ENCODE peak calls at places on chromosomes 16 and 17, in four cellular contexts. U is A549, Q is GM12878, B is K562. F is an unnamed sample.
A peak's percentile ranks its signal among the peaks of the same experiment; 100 is the strongest.

GRCh38 chr17:27985736-27986394 is 56.6 kb upstream of the NLK start:
- DNase-seq in B (peak; percentile 48), Q (no peak), U (no peak), F (no peak)

GRCh38 chr16:68286153-68287074 is 22.1 kb downstream of the SLC7A6 start:
- DNase-seq in Q (no peak), B (no peak), U (no peak), F (no peak)

GRCh38 chr17:16936536-16937310 is 35.2 kb downstream of the TNFRSF13B start:
- DNase-seq in B (no peak), U (no peak), Q (no peak), F (no peak)

GRCh38 chr17:83035722-83036121 is 43.7 kb upstream of the METRNL start:
- DNase-seq in Q (no peak), B (no peak), U (no peak), F (no peak)

GRCh38 chr17:75785016-75785769 is 587 bp downstream of the UNK start:
- DNase-seq in Q (peak; percentile 67), B (peak; percentile 97), U (no peak), F (peak; percentile 83)

GRCh38 chr17:79808763-79809529 is 12.1 kb upstream of the CBX8 start:
- DNase-seq in U (peak; percentile 87), Q (no peak), B (peak; percentile 64), F (no peak)

GRCh38 chr17:48262982-48263586 is 155.5 kb downstream of the SNX11 start:
- DNase-seq in U (peak; percentile 56), Q (no peak), B (peak; percentile 32), F (no peak)

GRCh38 chr17:59165933-59166342 is 10.4 kb downstream of the PRR11 start:
- DNase-seq in Q (peak; percentile 57), U (peak; percentile 62), B (peak; percentile 60), F (peak; percentile 63)

GRCh38 chr17:73494955-73495349 is 149.3 kb downstream of the SDK2 start:
- DNase-seq in Q (no peak), B (no peak), U (no peak), F (no peak)

GRCh38 chr17:78865682-78866390 is 25.2 kb upstream of the USP36 start:
- DNase-seq in Q (no peak), B (peak; percentile 79), U (peak; percentile 83), F (peak; percentile 84)

GRCh38 chr17:56896968-56897359 is 16.9 kb downstream of the TRIM25 start:
- DNase-seq in U (no peak), B (no peak), Q (no peak), F (no peak)

GRCh38 chr17:27762527-27763305 is 37.6 kb downstream of the NOS2 start:
- DNase-seq in U (peak; percentile 48), B (peak; percentile 62), Q (no peak), F (no peak)

GRCh38 chr16:77789085-77789611 is 784 bp downstream of the VAT1L start:
- DNase-seq in B (no peak), Q (no peak), U (no peak), F (no peak)

GRCh38 chr17:55813944-55814343 is 63.1 kb downstream of the PCTP start:
- DNase-seq in Q (no peak), B (no peak), U (no peak), F (no peak)

DNA sequence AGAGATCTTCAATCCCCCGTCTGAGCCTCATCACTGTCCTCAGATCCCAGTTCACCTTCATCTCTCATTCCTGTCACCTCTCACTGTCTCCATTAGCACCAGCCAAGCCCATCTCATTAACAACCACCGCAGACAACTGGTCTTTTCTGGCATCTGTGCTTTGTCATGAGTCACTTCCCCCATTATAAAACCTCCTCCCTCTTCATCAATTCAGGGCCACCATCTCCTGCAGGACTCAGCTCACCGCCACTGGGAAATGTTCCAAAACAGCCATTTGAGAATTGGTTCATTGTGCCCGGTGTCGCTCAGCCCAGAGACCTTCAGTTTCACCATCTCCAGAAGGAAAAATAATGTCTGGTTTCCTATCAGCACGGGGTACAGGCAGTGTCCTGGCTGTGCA is 56.9 kb upstream of the TEKT3 start:
- DNase-seq in B (no peak), Q (no peak), U (no peak), F (no peak)
- TF ChIP-seq BHLHE40 in B (no peak), Q (no peak), U (no peak), F (no peak)

GRCh38 chr16:589658-590159 is at the start of gene RAB40C:
- DNase-seq in U (peak; percentile 99), B (peak; percentile 99), Q (peak; percentile 82), F (peak; percentile 95)
- TF ChIP-seq BHLHE40 in U (no peak), B (peak; percentile 60), Q (peak; percentile 31), F (no peak)

GRCh38 chr17:29707212-29707571 is 84.5 kb upstream of the CORO6 start:
- DNase-seq in B (no peak), Q (no peak), U (peak; percentile 28), F (no peak)
- TF ChIP-seq BHLHE40 in B (no peak), Q (no peak), U (no peak), F (no peak)

DNA sequence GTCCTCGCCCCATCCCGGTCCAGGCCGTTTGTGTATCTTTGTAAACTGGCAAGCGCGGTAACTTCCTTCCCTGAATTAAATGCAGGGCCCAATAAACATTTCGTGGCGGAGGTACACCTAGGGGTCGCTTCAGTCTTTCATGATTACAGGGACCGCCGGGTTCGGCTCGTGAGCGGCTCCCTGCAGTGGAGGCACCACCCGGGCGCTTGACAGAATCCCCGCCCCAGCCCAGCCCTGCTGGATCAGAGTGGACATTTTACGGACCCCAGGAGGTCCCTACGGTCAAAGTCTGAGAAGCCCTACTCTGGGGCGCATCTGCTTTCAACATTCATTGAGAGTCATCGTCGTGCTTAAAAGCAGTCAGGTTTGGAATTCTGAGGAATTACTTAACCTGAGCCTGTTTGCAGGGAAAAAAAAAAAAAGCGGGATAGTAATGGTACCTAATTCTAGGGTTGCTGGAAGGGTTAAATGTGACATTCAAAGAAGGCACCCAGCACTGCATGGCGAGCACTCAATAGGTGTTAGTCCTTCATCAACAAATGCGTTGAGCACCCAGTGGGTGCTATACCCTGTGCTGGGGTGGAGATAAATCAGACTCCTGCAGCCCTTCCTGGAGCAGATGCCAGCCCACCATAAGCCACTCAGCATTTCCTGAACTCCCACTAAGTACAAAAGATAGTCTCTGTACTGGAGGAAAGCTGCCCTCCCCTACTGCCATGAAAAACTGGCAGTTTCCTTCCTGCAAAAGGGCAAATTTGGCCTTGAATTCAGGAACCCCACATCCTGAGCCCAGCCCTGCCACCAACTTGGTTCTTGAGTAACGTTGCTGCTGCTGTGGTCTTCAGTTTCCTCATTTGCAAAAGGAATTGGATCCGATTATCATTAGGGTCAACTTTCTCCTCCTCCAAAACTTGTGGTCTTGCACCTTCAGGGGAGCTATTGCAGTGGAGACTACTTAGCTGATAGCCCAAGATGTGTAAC is 658 bp upstream of the DUSP3 start:
- DNase-seq in U (peak; percentile 66), B (no peak), Q (no peak), F (peak; percentile 57)
- TF ChIP-seq BHLHE40 in U (no peak), B (no peak), Q (no peak), F (no peak)

DNA sequence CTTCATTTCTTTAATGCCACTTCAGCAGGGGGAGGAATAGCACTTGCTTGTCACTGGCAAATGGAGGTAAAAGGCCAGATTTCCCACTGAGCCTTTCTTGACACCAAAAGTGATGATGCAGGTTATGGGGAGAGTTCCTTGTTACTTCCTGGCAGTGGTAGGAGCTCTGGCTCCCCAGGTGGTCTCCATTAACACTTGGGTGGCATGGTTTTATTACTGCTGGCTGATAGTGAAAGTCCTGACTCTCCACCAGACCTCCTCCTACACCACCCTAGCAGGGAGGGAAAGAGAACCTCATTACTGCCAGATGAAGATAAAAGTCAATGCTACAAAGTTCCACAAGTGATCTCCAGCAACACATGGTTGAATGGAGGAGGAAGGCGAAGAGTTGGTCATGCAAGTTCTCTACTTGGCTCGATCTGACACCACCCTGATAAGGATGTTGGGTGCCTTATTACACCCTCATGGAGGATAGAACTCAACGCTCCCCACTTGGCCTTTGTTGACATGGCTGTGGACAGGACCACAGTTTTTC is 152.7 kb upstream of the GNAO1 start:
- DNase-seq in U (no peak), B (peak; percentile 22), Q (no peak), F (no peak)
- TF ChIP-seq BHLHE40 in U (no peak), B (no peak), Q (no peak), F (no peak)

GRCh38 chr17:35433075-35433894 is 985 bp upstream of the SLFN12 start:
- DNase-seq in U (peak; percentile 95), Q (peak; percentile 40), B (peak; percentile 72), F (peak; percentile 26)

GRCh38 chr17:35428229-35428628 is 4.1 kb downstream of the SLFN12 start:
- DNase-seq in U (no peak), B (no peak), Q (no peak), F (no peak)

GRCh38 chr17:35429702-35430101 is 2.6 kb downstream of the SLFN12 start:
- DNase-seq in B (no peak), Q (no peak), U (no peak), F (no peak)

GRCh38 chr17:35432176-35433074 is at the start of gene SLFN12:
- DNase-seq in Q (peak; percentile 67), U (no peak), B (no peak), F (no peak)
- TF ChIP-seq BHLHE40 in Q (no peak), U (no peak), B (no peak), F (no peak)